ENCODE peak calls at places on chromosomes 4 and X, in six cellular contexts. One of them, this sample, is unnamed.

GRCh38 chr4:183834252-183834651 is 70.9 kb upstream of the STOX2 start:
- DNase-seq in HEK293T: no peak
- DNase-seq in EL: no peak
- DNase-seq in GM10248: no peak
- DNase-seq in pancreas: no peak
- DNase-seq in choroid plexus epithelial cell: no peak
- DNase-seq in this sample: no peak

GRCh38 chr4:152100378-152101201 is 339.8 kb upstream of the GATB start:
- DNase-seq in GM10248: no peak
- DNase-seq in EL: no peak
- DNase-seq in HEK293T: no peak
- DNase-seq in choroid plexus epithelial cell: no peak
- DNase-seq in pancreas: no peak
- DNase-seq in this sample: no peak

GRCh38 chr4:188032170-188032569 is 36.6 kb downstream of the ZFP42 start:
- DNase-seq in choroid plexus epithelial cell: no peak
- DNase-seq in pancreas: no peak
- DNase-seq in HEK293T: no peak
- DNase-seq in EL: no peak
- DNase-seq in GM10248: no peak
- DNase-seq in this sample: no peak

GRCh38 chrX:38124000-38124399 is 96.7 kb downstream of the SRPX start:
- DNase-seq in GM10248: no peak
- DNase-seq in choroid plexus epithelial cell: no peak
- DNase-seq in pancreas: no peak
- DNase-seq in EL: no peak
- DNase-seq in HEK293T: no peak
- DNase-seq in this sample: no peak

GRCh38 chrX:25015486-25016360 is at the start of gene ARX:
- DNase-seq in choroid plexus epithelial cell: peak
- DNase-seq in EL: peak
- DNase-seq in pancreas: peak
- DNase-seq in HEK293T: no peak
- DNase-seq in GM10248: peak
- DNase-seq in this sample: peak

GRCh38 chrX:41779058-41779564 is 55.1 kb downstream of the GPR82 start:
- DNase-seq in HEK293T: no peak
- DNase-seq in EL: peak
- DNase-seq in GM10248: no peak
- DNase-seq in choroid plexus epithelial cell: peak
- DNase-seq in pancreas: no peak
- DNase-seq in this sample: peak

GRCh38 chr4:41538887-41539498 is 1.0 kb downstream of the LIMCH1 start:
- DNase-seq in HEK293T: no peak
- DNase-seq in GM10248: no peak
- DNase-seq in pancreas: no peak
- DNase-seq in EL: peak
- DNase-seq in choroid plexus epithelial cell: no peak
- DNase-seq in this sample: no peak

GRCh38 chrX:107773206-107773605 is 2.4 kb downstream of the TSC22D3 start:
- DNase-seq in EL: no peak
- DNase-seq in pancreas: no peak
- DNase-seq in GM10248: no peak
- DNase-seq in HEK293T: no peak
- DNase-seq in choroid plexus epithelial cell: no peak
- DNase-seq in this sample: no peak

GRCh38 chr4:141643557-141643956 is 7.2 kb downstream of the IL15 start:
- DNase-seq in choroid plexus epithelial cell: peak
- DNase-seq in pancreas: no peak
- DNase-seq in HEK293T: no peak
- DNase-seq in GM10248: no peak
- DNase-seq in EL: peak
- DNase-seq in this sample: peak

GRCh38 chr4:170025523-170026252 is 507 bp downstream of the MFAP3L start:
- DNase-seq in pancreas: peak
- DNase-seq in EL: no peak
- DNase-seq in GM10248: no peak
- DNase-seq in choroid plexus epithelial cell: peak
- DNase-seq in HEK293T: peak
- DNase-seq in this sample: peak